ENCODE peak calls at places on chromosomes 16 and 17, in five cellular contexts. F is dorsolateral prefrontal cortex, L is A549, K is fibroblast of villous mesenchyme, R is lower leg skin. T is an unnamed sample.

GRCh38 chr16:78175287-78175686 is 75.8 kb downstream of the WWOX start:
- DNase-seq in F (no peak), L (no peak), K (no peak), R (no peak), T (no peak)

GRCh38 chr16:49463529-49463928 is 89.9 kb downstream of the C16orf78 start:
- DNase-seq in F (no peak), L (no peak), K (no peak), R (no peak), T (no peak)

GRCh38 chr17:39663688-39664580 is 1.2 kb upstream of the TCAP start:
- DNase-seq in F (no peak), L (peak), K (no peak), R (no peak), T (no peak)

GRCh38 chr17:30235386-30236296 is at the start of gene SLC6A4:
- DNase-seq in F (no peak), L (peak), K (peak), R (no peak), T (no peak)

GRCh38 chr17:1173456-1174370 is 6.1 kb downstream of the ABR start:
- DNase-seq in F (no peak), L (no peak), K (no peak), R (no peak), T (no peak)

GRCh38 chr17:44137891-44138709 is 3.6 kb upstream of the HROB start:
- DNase-seq in F (peak), L (peak), K (peak), R (peak), T (peak)

GRCh38 chr17:29133146-29133713 is 47.0 kb downstream of the MYO18A start:
- DNase-seq in F (peak), L (peak), K (peak), R (no peak), T (no peak)

GRCh38 chr17:73317554-73318426 is 6.0 kb upstream of the CDC42EP4 start:
- DNase-seq in F (no peak), L (no peak), K (peak), R (no peak), T (no peak)

GRCh38 chr16:81797443-81797842 is 18.4 kb downstream of the PLCG2 start:
- DNase-seq in F (peak), L (no peak), K (no peak), R (no peak), T (no peak)

GRCh38 chr16:8572063-8572918 is 18.0 kb downstream of the TMEM114 start:
- DNase-seq in F (no peak), L (no peak), K (no peak), R (no peak), T (no peak)

GRCh38 chr17:1188812-1189211 is 9.0 kb upstream of the ABR start:
- DNase-seq in F (no peak), L (no peak), K (peak), R (peak), T (peak)

GRCh38 chr17:17414316-17414937 is 62.4 kb upstream of the MED9 start:
- DNase-seq in F (peak), L (no peak), K (peak), R (peak), T (peak)

GRCh38 chr16:47063011-47063724 is 80.6 kb downstream of the NETO2 start:
- DNase-seq in F (no peak), L (no peak), K (no peak), R (no peak), T (no peak)

GRCh38 chr17:27824745-27825144 is 24.4 kb upstream of the NOS2 start:
- DNase-seq in F (no peak), L (no peak), K (no peak), R (no peak), T (no peak)

GRCh38 chr16:84593825-84594724 is 23.8 kb downstream of the COTL1 start:
- DNase-seq in F (peak), L (no peak), K (peak), R (no peak), T (no peak)

GRCh38 chr16:2529061-2529931 is 1.9 kb downstream of the CEMP1 start:
- DNase-seq in F (no peak), L (no peak), K (no peak), R (no peak), T (no peak)

GRCh38 chr17:19897108-19897854 is 29.5 kb upstream of the ULK2 start:
- DNase-seq in F (no peak), L (no peak), K (peak), R (no peak), T (peak)

GRCh38 chr16:80993293-80993691 is 13.4 kb downstream of the CMC2 start:
- DNase-seq in F (no peak), L (no peak), K (peak), R (no peak), T (no peak)

DNA sequence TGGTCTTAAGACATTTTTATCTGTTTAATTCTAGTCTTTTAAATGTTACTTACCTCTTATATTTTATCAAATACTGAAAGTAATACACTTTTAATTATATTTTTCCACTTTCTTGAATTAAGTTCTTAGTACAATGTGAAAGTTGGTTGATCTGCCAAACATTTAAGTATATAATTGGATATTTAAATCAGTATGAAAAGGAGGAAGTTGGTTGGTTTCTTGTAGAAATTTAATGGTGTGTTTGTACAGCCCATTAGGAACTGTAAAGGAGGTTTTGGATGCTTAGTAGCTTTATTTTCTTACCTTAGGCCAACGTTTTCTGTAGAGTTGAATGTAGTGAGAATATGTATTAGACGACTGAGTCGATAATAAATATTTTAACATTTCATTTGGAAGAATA is 5.4 kb downstream of the NFATC3 start:
- DNase-seq in F (no peak), L (no peak), K (no peak), R (no peak), T (no peak)
- H3K4me3 ChIP-seq in F (no peak), L (no peak), K (no peak), R (no peak), T (no peak)

GRCh38 chr16:16861546-16861945 is 482.6 kb downstream of the NPIPA7 start:
- DNase-seq in F (peak), L (peak), K (peak), R (peak), T (no peak)
- TF ChIP-seq CTCF in F (peak), L (peak), K (peak), R (peak), T (peak)

DNA sequence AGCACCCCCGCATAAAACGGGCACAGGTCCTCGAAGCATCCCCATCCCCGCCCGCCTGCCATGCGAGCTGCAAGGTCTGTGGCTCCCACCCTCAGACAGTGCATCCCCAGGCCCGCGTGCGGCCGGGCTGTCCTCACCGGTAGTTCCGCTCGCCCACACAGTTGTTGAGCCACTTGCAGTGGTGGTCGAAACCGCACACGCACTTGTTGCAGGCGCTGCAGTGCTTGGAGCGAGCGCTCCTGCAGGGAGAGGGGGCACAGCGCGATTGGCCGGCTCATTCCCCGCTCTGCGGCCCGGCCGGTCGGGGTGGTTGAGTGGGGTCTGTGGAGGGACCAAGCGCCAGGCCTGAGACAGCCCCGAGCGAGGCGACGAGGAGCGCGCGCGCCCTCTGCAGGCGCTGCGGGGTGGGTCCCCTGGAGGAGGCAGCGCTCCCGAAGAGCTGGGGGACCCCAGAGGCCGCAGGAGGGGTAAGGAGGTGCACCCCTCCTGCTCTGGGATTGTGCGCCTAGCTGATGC is 6.0 kb upstream of the TPPP3 start:
- DNase-seq in F (no peak), L (peak), K (peak), R (no peak), T (no peak)
- H3K4me3 ChIP-seq in F (no peak), L (no peak), K (no peak), R (no peak), T (no peak)

DNA sequence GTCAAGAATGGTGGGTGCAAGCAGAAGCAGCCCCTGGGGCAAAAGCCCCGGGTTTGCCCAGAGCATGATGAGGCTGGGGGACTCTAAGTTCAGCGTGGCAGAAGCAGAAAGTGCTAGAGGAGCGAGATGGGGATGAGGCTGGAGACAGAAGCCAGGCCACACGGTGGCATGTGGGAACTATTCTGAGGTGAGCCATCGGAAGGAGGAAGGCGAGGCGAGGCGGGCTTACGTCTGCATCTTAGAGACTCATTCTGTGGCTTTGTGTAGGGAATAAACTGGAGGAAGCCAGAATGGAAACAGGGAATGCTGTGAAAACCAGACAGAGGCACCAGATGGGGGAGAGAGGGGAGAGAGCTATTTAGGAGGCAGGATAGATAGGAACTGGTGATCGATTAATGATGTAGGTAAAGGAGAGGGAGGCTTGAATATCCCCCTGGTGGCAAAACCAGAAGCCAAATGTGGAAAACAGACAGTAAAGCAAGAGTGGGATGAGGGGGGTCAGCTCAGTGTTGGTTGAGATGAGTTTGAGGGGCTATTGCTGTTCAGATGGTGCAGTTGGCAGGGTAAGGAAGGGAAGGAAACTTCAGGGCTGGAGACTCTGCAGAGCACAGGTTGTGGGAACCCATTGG is 3.1 kb upstream of the TNFSF13 start:
- DNase-seq in F (no peak), L (no peak), K (no peak), R (no peak), T (no peak)
- TF ChIP-seq CTCF in F (no peak), L (no peak), K (peak), R (no peak), T (no peak)

DNA sequence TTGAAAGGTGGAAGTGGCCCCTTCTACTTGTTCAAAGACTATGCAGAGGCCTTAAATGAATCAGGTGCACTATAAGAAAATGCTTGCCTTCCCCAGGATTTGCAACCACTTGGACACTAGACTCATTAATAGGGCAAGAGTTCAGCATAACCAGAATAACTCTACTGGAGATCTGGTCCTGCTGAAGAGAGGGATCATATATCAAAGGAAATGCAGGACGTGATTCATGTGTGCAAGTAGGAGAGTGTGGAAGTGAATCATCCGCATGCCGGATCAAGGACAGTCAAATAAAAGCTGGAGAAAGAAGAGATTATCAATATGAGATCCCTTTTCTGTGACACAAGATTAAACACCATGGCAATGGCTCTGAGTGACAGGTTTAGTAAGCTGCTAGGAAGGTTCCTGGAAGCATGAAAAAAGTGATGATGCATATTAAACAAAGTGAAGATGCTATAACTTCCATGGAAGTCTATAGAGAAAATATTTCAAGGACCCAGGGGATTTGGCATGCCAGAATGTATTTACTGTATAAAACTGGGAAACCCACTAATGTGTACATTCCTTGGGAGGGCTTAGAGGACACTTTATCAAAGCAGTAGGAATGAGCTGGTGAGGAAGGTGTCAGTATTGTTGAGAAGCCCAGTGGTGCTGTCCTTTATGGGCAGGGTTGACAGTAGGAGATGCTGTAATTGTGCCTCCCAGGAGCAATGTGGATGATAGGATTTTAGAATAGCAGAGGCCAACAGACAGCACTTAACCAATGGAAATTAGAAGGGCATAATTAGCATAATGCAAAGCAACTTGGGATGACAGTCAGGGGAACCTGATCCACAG is 133.1 kb downstream of the ABCA8 start:
- DNase-seq in F (no peak), L (peak), K (peak), R (no peak), T (no peak)
- H3K4me3 ChIP-seq in F (no peak), L (no peak), K (no peak), R (no peak), T (no peak)

GRCh38 chr16:71645450-71645849 is 19.5 kb downstream of the MARVELD3 start:
- DNase-seq in F (no peak), L (peak), K (peak), R (no peak), T (no peak)
- TF ChIP-seq CTCF in F (peak), L (peak), K (peak), R (no peak), T (no peak)

GRCh38 chr17:41784207-41784744 is 2.2 kb downstream of the JUP start:
- DNase-seq in F (no peak), L (peak), K (peak), R (no peak), T (no peak)

GRCh38 chr17:41785091-41785875 is 1.2 kb downstream of the JUP start:
- DNase-seq in F (no peak), L (no peak), K (peak), R (no peak), T (no peak)

GRCh38 chr17:41786227-41787020 is at the start of gene JUP:
- DNase-seq in F (peak), L (peak), K (peak), R (peak), T (peak)

GRCh38 chr17:41785876-41786226 is 660 bp downstream of the JUP start:
- DNase-seq in F (no peak), L (no peak), K (no peak), R (peak), T (no peak)

GRCh38 chr17:41787021-41787418 is 509 bp upstream of the JUP start:
- DNase-seq in F (no peak), L (no peak), K (no peak), R (no peak), T (no peak)
- H3K4me3 ChIP-seq in F (no peak), L (peak), K (no peak), R (no peak), T (no peak)

GRCh38 chr16:30379165-30379783 is 3.1 kb downstream of the SEPTIN1 start:
- DNase-seq in F (no peak), L (no peak), K (no peak), R (no peak), T (no peak)

GRCh38 chr16:30377050-30377811 is 2.6 kb downstream of the MYL11 start:
- DNase-seq in F (no peak), L (no peak), K (no peak), R (no peak), T (no peak)

GRCh38 chr16:30380072-30380471 is 2.3 kb downstream of the SEPTIN1 start:
- DNase-seq in F (no peak), L (no peak), K (no peak), R (no peak), T (no peak)

GRCh38 chr16:30377812-30378235 is 3.2 kb downstream of the MYL11 start:
- DNase-seq in F (peak), L (peak), K (peak), R (peak), T (peak)

DNA sequence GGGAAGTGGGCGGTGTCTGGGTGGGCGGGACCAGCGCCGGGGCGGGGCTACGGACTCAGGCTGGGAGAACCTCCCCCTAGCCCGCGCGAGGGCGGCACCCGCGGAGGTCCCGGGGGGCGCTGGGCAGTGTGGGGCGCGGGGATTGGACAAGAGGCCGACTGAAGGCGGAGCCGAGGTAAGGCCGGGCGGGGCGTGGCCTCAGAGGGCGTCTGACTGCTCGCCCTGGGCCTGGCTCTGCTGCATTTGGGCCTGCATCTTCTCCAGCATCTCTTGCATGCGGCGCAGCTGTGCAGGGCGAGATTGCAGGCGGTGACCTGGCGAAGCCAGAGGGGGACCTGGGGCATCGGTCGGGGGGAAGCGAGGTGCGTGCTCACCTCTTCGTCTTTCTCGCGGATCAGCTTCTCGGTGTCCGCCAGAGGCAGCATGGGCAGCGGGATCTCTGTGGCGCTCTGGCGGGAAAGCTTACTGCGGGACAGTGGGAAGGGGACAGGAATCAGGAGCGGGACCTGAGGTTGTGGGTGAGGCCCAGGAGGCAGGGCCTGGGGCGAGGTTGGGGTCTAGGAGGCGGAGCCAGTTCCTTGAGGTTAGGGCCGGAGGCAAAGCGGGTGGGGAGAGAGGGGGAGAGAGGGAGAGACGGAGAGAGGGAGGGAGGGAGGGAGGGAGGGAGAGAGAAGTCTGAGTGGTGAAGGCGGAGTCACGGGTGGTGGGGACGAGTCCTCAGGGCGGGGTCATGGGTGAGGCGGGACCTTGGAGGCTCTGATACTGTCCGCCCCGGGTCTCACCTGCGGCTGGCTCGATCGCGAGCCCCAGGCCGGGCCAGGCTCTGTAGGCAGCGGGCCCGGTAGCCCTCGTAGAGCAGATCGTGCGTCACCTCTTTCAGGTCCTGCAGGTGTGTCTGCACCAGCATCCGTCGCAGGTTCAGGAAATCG is 3.9 kb downstream of the SEPTIN1 start:
- DNase-seq in F (peak), L (peak), K (peak), R (peak), T (peak)
- TF ChIP-seq CTCF in F (peak), L (no peak), K (peak), R (no peak), T (no peak)

GRCh38 chr16:88923450-88923849 is 53.6 kb downstream of the CBFA2T3 start:
- DNase-seq in F (no peak), L (no peak), K (no peak), R (no peak), T (no peak)

GRCh38 chr16:88922826-88923410 is 54.1 kb downstream of the CBFA2T3 start:
- DNase-seq in F (no peak), L (no peak), K (no peak), R (no peak), T (no peak)

GRCh38 chr16:88920618-88921602 is 54.5 kb upstream of the PABPN1L start:
- DNase-seq in F (no peak), L (no peak), K (peak), R (peak), T (peak)

GRCh38 chr16:88922114-88922825 is 54.7 kb downstream of the CBFA2T3 start:
- DNase-seq in F (no peak), L (no peak), K (peak), R (peak), T (peak)

GRCh38 chr16:88921603-88921995 is 55.1 kb upstream of the PABPN1L start:
- DNase-seq in F (no peak), L (no peak), K (no peak), R (no peak), T (no peak)
- H3K4me3 ChIP-seq in F (no peak), L (no peak), K (no peak), R (no peak), T (no peak)

DNA sequence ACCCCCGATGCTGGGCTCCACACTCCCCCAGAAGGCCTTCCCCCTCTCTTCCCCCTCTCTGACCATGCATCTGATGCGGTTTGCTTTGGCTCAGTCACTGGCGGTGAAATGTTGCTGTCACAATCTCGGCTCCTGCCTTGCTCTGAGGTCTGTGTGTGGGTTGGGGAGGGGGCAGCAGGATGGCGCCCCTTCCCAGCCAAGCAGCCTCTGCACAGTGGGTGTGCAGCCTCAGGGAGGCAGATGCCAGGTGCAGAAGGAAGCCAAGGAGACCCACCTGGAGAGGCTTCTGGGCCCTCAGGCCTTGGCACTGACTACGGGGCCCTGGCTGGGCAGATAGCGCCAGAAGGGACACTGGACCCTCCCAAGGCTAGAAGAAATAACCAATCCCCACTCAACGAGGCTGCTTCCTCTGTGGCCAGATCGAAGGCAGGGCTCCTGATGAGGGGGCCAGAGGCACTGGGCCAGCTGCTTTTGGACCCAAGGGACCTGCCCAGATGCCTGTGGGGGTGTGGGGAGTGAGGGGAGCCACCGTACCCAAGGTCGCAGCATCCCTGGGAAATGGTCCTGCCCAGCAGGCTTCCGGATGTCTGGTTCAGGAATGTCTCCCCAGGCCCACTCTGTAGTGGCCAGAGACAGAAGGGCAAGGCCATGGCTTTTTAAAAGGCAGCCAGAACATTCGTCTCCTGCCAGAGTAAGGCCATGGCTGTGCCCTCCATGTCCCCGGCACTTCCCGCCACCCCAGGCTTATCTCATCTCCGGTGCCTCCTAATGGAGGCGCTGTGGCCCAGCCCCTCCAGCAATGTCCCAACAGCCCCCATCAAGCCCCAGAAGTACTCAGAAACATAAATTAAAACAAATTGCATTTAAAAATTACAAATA is 43.4 kb upstream of the SLC38A10 start:
- DNase-seq in F (no peak), L (no peak), K (no peak), R (no peak), T (no peak)
- TF ChIP-seq CTCF in F (no peak), L (no peak), K (no peak), R (no peak), T (no peak)